ENCODE peak calls at places on chromosomes 11 and 22, in nine cellular contexts. K, F, G, P, Z, M, L, J and H are unnamed samples.

GRCh38 chr11:44133335-44133946 is 38.0 kb downstream of the EXT2 start:
- DNase-seq in P (peak; percentile 13), F (no peak), L (no peak), J (peak; percentile 59), M (no peak), K (no peak), Z (peak; percentile 19), G (no peak), H (no peak)

GRCh38 chr11:1483445-1483961 is 3.1 kb downstream of the MOB2 start:
- DNase-seq in K (no peak), P (no peak), J (no peak), M (no peak), G (no peak), F (no peak), Z (no peak), L (no peak), H (no peak)

GRCh38 chr11:43315966-43316365 is 4.2 kb downstream of the API5 start:
- DNase-seq in P (no peak), G (no peak), F (no peak), M (no peak), Z (no peak), K (no peak), J (no peak), L (no peak), H (no peak)

GRCh38 chr22:40345801-40346177 is 511 bp upstream of the ADSL start:
- DNase-seq in G (peak; percentile 30), M (peak; percentile 44), Z (no peak), L (peak; percentile 41), P (peak; percentile 37), K (peak; percentile 63), F (peak; percentile 39), J (no peak), H (peak; percentile 54)

GRCh38 chr11:9687736-9688494 is 24.0 kb downstream of the SWAP70 start:
- DNase-seq in J (peak; percentile 36), G (no peak), F (no peak), K (no peak), M (no peak), L (no peak), P (no peak), Z (no peak), H (peak; percentile 7)

GRCh38 chr22:39287076-39287743 is 32.2 kb downstream of the RPL3 start:
- DNase-seq in P (peak; percentile 69), Z (no peak), G (no peak), K (no peak), L (no peak), J (no peak), M (no peak), F (no peak), H (no peak)

GRCh38 chr22:30877662-30878515 is 90.7 kb downstream of the MORC2 start:
- DNase-seq in P (no peak), G (no peak), K (no peak), J (no peak), F (no peak), M (peak; percentile 54), Z (no peak), L (no peak), H (no peak)

GRCh38 chr11:2789791-2790580 is 90.2 kb upstream of the KCNQ1OT1 start:
- DNase-seq in L (no peak), P (peak; percentile 1), Z (no peak), G (no peak), J (no peak), F (no peak), K (peak; percentile 13), M (peak; percentile 5), H (no peak)

GRCh38 chr11:133921513-133921912 is 35.3 kb downstream of the IGSF9B start:
- DNase-seq in M (no peak), P (no peak), Z (no peak), K (no peak), J (no peak), L (no peak), G (no peak), F (no peak), H (no peak)

GRCh38 chr11:85843929-85844328 is 11.3 kb upstream of the CCDC83 start:
- DNase-seq in G (no peak), L (no peak), P (no peak), J (no peak), K (no peak), Z (no peak), F (no peak), M (no peak), H (no peak)

GRCh38 chr22:46815132-46815531 is 52.7 kb downstream of the TBC1D22A start:
- DNase-seq in M (no peak), L (no peak), K (peak; percentile 38), J (no peak), Z (no peak), F (no peak), G (no peak), P (no peak), H (no peak)

GRCh38 chr11:60952742-60953170 is 780 bp upstream of the SLC15A3 start:
- DNase-seq in P (no peak), M (no peak), G (no peak), F (no peak), Z (no peak), L (no peak), J (no peak), K (no peak), H (no peak)

GRCh38 chr11:70760416-70761020 is 362.2 kb downstream of the CTTN start:
- DNase-seq in Z (no peak), L (no peak), P (no peak), G (no peak), J (no peak), M (no peak), F (no peak), K (no peak), H (no peak)

GRCh38 chr11:2272241-2272945 is 2.0 kb upstream of the ASCL2 start:
- DNase-seq in F (no peak), K (peak; percentile 10), Z (no peak), M (no peak), G (no peak), J (no peak), L (no peak), P (no peak), H (no peak)

GRCh38 chr11:31820438-31820818 is 9.3 kb upstream of the PAX6 start:
- DNase-seq in K (no peak), G (no peak), F (no peak), P (no peak), Z (no peak), J (no peak), M (no peak), L (no peak), H (no peak)

DNA sequence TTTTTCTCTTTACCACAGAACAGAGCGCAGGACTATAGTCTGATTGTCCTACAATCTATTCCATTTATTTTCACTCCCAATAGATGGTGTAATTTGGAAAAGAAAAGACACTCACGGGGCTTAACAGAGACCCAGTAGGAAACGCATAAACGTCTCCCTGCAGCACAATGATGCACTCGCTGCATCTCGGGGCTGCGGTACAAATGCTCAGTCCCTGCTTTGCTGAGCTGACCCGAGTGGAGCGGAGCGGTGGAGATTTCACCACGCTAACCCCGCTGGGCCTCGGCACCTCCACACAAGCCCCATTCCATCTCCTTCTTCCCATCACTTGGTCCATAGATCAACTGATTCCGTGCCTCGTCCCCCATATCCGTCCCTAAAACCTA is 1.5 kb downstream of the FEZ1 start:
- DNase-seq in L (no peak), Z (no peak), M (no peak), K (no peak), G (no peak), P (no peak), F (no peak), J (peak; percentile 14), H (no peak)
- H3K4me3 ChIP-seq in L (peak overlapping the region; percentile 39), Z (peak overlapping the region; percentile 41), M (no peak overlapping the region), K (peak overlapping the region; percentile 42), G (peak overlapping the region; percentile 82), P (no peak overlapping the region), F (no peak overlapping the region), J (peak overlapping the region; percentile 94), H (peak overlapping the region; percentile 66)

GRCh38 chr22:49779226-49779625 is 48.4 kb downstream of the BRD1 start:
- DNase-seq in Z (no peak), P (no peak), J (no peak), F (no peak), K (no peak), G (no peak), L (no peak), M (no peak), H (no peak)
- H3K36me3 ChIP-seq in Z (peaks cover 89% of the 10 kb centered on the region), P (peaks cover 31% of the 10 kb centered on the region), J (peaks cover 65% of the 10 kb centered on the region), F (peaks cover 64% of the 10 kb centered on the region), K (peaks cover 27% of the 10 kb centered on the region), G (no peaks in the 10 kb centered on the region), L (peaks cover 34% of the 10 kb centered on the region), M (peaks cover 43% of the 10 kb centered on the region), H (peaks cover 28% of the 10 kb centered on the region)

DNA sequence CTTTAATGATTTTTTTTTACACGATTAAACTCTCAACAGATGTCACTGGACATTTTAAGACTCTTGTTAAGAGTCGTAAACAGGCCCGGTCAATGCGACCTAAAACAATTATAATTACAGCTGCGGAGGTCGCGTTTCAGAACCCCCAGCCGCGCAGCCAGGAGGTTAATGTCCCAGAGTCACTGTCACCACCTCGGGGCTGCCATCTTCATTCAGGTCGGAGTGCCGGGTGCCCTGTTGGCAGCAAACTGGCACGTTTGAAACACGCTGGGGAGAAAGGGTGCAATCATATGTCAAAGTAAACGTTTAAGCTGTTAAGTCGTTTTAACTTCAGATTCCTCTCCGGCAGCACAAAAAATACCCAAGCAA is 711 bp upstream of the PHF21B start:
- DNase-seq in K (no peak), M (no peak), G (no peak), L (no peak), J (no peak), F (no peak), Z (no peak), P (no peak), H (no peak)
- H3K27me3 ChIP-seq in K (peaks cover 51% of the 10 kb centered on the region), M (peaks cover 7% of the 10 kb centered on the region), G (peaks cover 32% of the 10 kb centered on the region), L (peaks cover 12% of the 10 kb centered on the region), J (peaks cover 64% of the 10 kb centered on the region), F (peaks cover 13% of the 10 kb centered on the region), Z (no peaks in the 10 kb centered on the region), P (no peaks in the 10 kb centered on the region), H (peaks cover 53% of the 10 kb centered on the region)

GRCh38 chr22:36123673-36124630 is 36.6 kb downstream of the APOL3 start:
- DNase-seq in K (peak; percentile 95), L (peak; percentile 88), Z (peak; percentile 84), F (peak; percentile 95), J (peak; percentile 93), G (peak; percentile 88), M (peak; percentile 96), P (peak; percentile 98), H (peak; percentile 93)
- H3K4me3 ChIP-seq in K (peak overlapping the region; percentile 17), L (peak overlapping the region; percentile 60), Z (no peak overlapping the region), F (no peak overlapping the region), J (no peak overlapping the region), G (peak overlapping the region; percentile 45), M (no peak overlapping the region), P (no peak overlapping the region), H (peak overlapping the region; percentile 18)

GRCh38 chr11:73715551-73715950 is 45.3 kb downstream of the RAB6A start:
- DNase-seq in J (no peak), L (no peak), K (no peak), F (no peak), P (no peak), G (no peak), M (no peak), Z (no peak), H (no peak)

GRCh38 chr11:73716153-73717056 is 44.5 kb downstream of the RAB6A start:
- DNase-seq in M (no peak), K (no peak), G (no peak), F (no peak), Z (no peak), P (no peak), J (peak; percentile 2), L (no peak), H (no peak)

DNA sequence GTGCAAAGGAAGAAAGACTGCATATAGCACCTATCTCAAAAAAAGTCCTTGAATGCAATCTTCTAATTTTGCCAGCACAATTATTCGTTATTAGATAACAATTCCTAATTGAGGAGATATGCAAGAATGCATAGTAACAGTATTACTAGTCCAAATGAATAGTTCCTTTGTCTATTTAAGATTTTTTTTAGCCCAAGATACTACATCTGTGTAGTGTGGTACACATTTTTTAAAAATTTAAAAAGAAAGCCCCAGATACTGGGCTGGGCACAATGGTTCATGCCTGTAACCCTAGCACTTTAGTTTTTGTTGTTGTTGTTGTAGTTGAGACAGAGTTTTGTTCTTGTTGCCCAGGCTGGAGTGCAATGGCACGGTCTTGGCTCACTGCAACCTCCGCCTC is 43.7 kb downstream of the RAB6A start:
- DNase-seq in J (no peak), K (no peak), F (no peak), M (no peak), P (no peak), L (no peak), Z (no peak), G (no peak), H (no peak)
- H3K36me3 ChIP-seq in J (peaks cover 13% of the 10 kb centered on the region), K (no peaks in the 10 kb centered on the region), F (peaks cover 2% of the 10 kb centered on the region), M (peaks cover 19% of the 10 kb centered on the region), P (peaks cover 5% of the 10 kb centered on the region), L (no peaks in the 10 kb centered on the region), Z (peaks cover 27% of the 10 kb centered on the region), G (peaks cover 18% of the 10 kb centered on the region), H (peaks cover 18% of the 10 kb centered on the region)